ENCODE peak calls at places on chromosome 12, in ten cellular contexts. Z is A549, O is HCT116, E is tibial nerve, R is H54, I is prostate gland, T is ovary, D is lower leg skin, X is sigmoid colon, G is Peyer's patch. H is an unnamed sample.

GRCh38 chr12:88562151-88562550 is 18.1 kb downstream of the KITLG start:
- DNase-seq in Z (no peak), O (no peak), E (no peak), R (no peak), I (no peak), T (no peak), D (no peak), X (no peak), G (no peak), H (no peak)

GRCh38 chr12:99810718-99811593 is 163.4 kb downstream of the GARIN6 start:
- DNase-seq in Z (peak), O (peak), E (no peak), R (no peak), I (no peak), T (no peak), D (no peak), X (no peak), G (no peak), H (peak)

GRCh38 chr12:44626883-44627282 is 249.2 kb downstream of the NELL2 start:
- DNase-seq in Z (no peak), O (no peak), E (no peak), R (no peak), I (no peak), T (no peak), D (no peak), X (no peak), G (no peak), H (no peak)

GRCh38 chr12:116015525-116015924 is 262.0 kb downstream of the MED13L start:
- DNase-seq in Z (peak), O (no peak), E (no peak), R (no peak), I (no peak), T (no peak), D (no peak), X (no peak), G (no peak), H (peak)

GRCh38 chr12:10722905-10723866 is at the start of gene YBX3:
- DNase-seq in Z (peak), O (peak), E (peak), R (peak), I (peak), T (peak), D (peak), X (peak), G (peak), H (peak)

GRCh38 chr12:40820794-40821484 is 128.7 kb downstream of the CNTN1 start:
- DNase-seq in Z (no peak), O (no peak), E (no peak), R (no peak), I (no peak), T (no peak), D (no peak), X (no peak), G (no peak), H (no peak)

GRCh38 chr12:7439579-7440505 is 4.1 kb downstream of the CD163L1 start:
- DNase-seq in Z (peak), O (no peak), E (no peak), R (no peak), I (no peak), T (no peak), D (no peak), X (no peak), G (peak), H (peak)

GRCh38 chr12:9948606-9949286 is 16.6 kb upstream of the CLEC2A start:
- DNase-seq in Z (no peak), O (no peak), E (no peak), R (no peak), I (no peak), T (no peak), D (no peak), X (no peak), G (no peak), H (no peak)

GRCh38 chr12:41980390-41980789 is 164.3 kb downstream of the GXYLT1 start:
- DNase-seq in Z (no peak), O (no peak), E (no peak), R (no peak), I (no peak), T (no peak), D (no peak), X (no peak), G (no peak), H (no peak)

GRCh38 chr12:1590083-1590979 is 4.0 kb downstream of the FBXL14 start:
- DNase-seq in Z (no peak), O (no peak), E (no peak), R (no peak), I (no peak), T (no peak), D (no peak), X (no peak), G (no peak), H (no peak)

GRCh38 chr12:109832534-109833306 is 478 bp downstream of the TRPV4 start:
- DNase-seq in Z (no peak), O (no peak), E (no peak), R (no peak), I (no peak), T (no peak), D (no peak), X (no peak), G (no peak), H (no peak)

GRCh38 chr12:23204933-23205778 is 580.2 kb downstream of the ETNK1 start:
- DNase-seq in Z (peak), O (peak), E (no peak), R (peak), I (no peak), T (peak), D (no peak), X (no peak), G (peak), H (peak)

GRCh38 chr12:29783773-29784666 is at the start of gene TMTC1:
- DNase-seq in Z (no peak), O (no peak), E (peak), R (peak), I (peak), T (peak), D (peak), X (peak), G (peak), H (no peak)

GRCh38 chr12:113302925-113303640 is 31.8 kb downstream of the SLC8B1 start:
- DNase-seq in Z (no peak), O (no peak), E (no peak), R (no peak), I (peak), T (no peak), D (no peak), X (no peak), G (no peak), H (no peak)

GRCh38 chr12:119167904-119168303 is 10.8 kb upstream of the HSPB8 start:
- DNase-seq in Z (no peak), O (no peak), E (no peak), R (no peak), I (no peak), T (no peak), D (no peak), X (no peak), G (no peak), H (no peak)

GRCh38 chr12:96424601-96425000 is 24.4 kb upstream of the CDK17 start:
- DNase-seq in Z (no peak), O (no peak), E (no peak), R (no peak), I (no peak), T (no peak), D (no peak), X (no peak), G (no peak), H (no peak)

GRCh38 chr12:2248087-2248900 is 195.5 kb downstream of the CACNA1C start:
- DNase-seq in Z (no peak), O (no peak), E (no peak), R (no peak), I (no peak), T (no peak), D (no peak), X (peak), G (no peak), H (no peak)

GRCh38 chr12:47652491-47653234 is 53.2 kb downstream of the RPAP3 start:
- DNase-seq in Z (peak), O (no peak), E (no peak), R (no peak), I (peak), T (no peak), D (no peak), X (no peak), G (no peak), H (peak)

GRCh38 chr12:99253068-99253467 is 394.5 kb upstream of the GARIN6 start:
- DNase-seq in Z (peak), O (no peak), E (no peak), R (no peak), I (no peak), T (no peak), D (no peak), X (no peak), G (no peak), H (no peak)

GRCh38 chr12:84502907-84503787 is 409.5 kb downstream of the SLC6A15 start:
- DNase-seq in Z (peak), O (peak), E (no peak), R (peak), I (peak), T (no peak), D (no peak), X (no peak), G (peak), H (peak)

GRCh38 chr12:71475280-71475679 is 35.7 kb downstream of the LGR5 start:
- DNase-seq in Z (no peak), O (no peak), E (no peak), R (no peak), I (no peak), T (no peak), D (no peak), X (no peak), G (no peak), H (no peak)

GRCh38 chr12:86613306-86613705 is 357.1 kb upstream of the MGAT4C start:
- DNase-seq in Z (no peak), O (no peak), E (no peak), R (no peak), I (no peak), T (no peak), D (no peak), X (no peak), G (no peak), H (no peak)

GRCh38 chr12:116594325-116595038 is 35.3 kb downstream of the MAP1LC3B2 start:
- DNase-seq in Z (no peak), O (no peak), E (no peak), R (no peak), I (no peak), T (no peak), D (peak), X (no peak), G (peak), H (no peak)

GRCh38 chr12:77299910-77300772 is 234.8 kb upstream of the E2F7 start:
- DNase-seq in Z (peak), O (no peak), E (no peak), R (no peak), I (no peak), T (no peak), D (no peak), X (no peak), G (no peak), H (no peak)

GRCh38 chr12:31370645-31371620 is 45.0 kb upstream of the SINHCAF start:
- DNase-seq in Z (no peak), O (no peak), E (no peak), R (no peak), I (no peak), T (no peak), D (no peak), X (no peak), G (peak), H (no peak)
- TF ChIP-seq POLR2A in Z (no peak), O (no peak), E (no peak), R (no peak), I (no peak), T (no peak), D (no peak), X (no peak), G (peak), H (no peak)

DNA sequence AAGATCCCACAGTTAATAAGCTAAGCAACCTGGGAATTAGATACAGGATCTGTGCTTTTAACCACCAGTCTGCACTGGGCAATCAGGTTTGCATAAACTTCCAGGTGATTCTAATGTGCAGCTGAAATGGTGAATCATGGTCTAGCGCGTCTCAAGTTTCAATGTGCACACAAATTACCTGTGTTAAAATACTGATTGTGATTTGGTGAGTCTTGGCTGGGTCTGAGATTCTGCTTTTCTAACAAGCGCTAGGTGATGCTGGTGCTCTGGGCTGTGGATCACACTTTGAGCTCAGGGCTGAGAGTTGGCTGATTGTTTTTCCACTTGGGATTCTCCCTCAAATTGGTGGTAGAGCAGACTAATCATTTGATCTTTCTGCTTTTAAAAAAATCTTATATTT is 124.8 kb downstream of the C12orf75 start:
- DNase-seq in Z (no peak), O (no peak), E (no peak), R (no peak), I (peak), T (no peak), D (no peak), X (no peak), G (no peak), H (no peak)
- TF ChIP-seq POLR2A in Z (no peak), O (no peak), E (no peak), R (no peak), I (no peak), T (no peak), D (no peak), X (no peak), G (no peak), H (no peak)

GRCh38 chr12:53480425-53481107 is 18.7 kb downstream of the MAP3K12 start:
- DNase-seq in Z (no peak), O (no peak), E (no peak), R (no peak), I (no peak), T (no peak), D (no peak), X (peak), G (no peak), H (peak)
- TF ChIP-seq POLR2A in Z (no peak), O (no peak), E (no peak), R (no peak), I (no peak), T (no peak), D (no peak), X (no peak), G (no peak), H (no peak)

GRCh38 chr12:56636118-56636674 is 6.1 kb upstream of the BAZ2A start:
- DNase-seq in Z (peak), O (peak), E (peak), R (peak), I (peak), T (peak), D (peak), X (peak), G (peak), H (peak)
- TF ChIP-seq POLR2A in Z (peak), O (no peak), E (peak), R (peak), I (peak), T (peak), D (peak), X (peak), G (peak), H (peak)

DNA sequence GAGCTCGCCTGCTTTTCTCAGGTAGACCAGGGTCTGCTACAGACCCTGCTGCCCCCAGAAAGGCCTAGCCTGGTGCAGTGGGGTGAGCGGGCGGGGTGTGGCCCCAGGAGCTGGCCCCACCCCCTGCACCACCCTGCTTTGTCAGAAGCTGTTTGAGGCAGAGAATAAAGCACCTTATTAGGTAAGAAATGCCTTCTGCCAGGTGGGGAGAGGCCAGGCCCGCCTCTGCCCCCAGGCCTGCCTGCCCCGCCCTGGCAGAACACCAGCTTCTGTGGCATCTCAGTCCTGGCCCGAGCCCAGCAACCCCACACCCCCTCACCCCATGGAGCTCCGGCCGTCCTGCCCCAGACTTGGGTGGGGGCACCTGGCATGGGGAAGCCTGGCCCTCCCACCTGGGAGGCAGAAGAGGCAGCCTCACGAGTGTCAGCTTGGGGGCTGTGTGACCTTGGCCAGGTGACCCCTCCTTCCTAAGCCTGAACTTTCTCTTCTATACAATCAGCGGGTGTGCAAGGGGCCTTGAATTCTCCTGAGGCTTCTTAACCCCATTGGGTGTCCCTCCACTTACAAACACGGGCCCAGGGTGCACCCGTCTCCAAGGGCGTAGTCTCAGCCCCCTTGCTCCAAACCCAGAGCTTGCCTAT is 43.2 kb downstream of the KRT80 start:
- DNase-seq in Z (peak), O (peak), E (no peak), R (peak), I (peak), T (no peak), D (peak), X (peak), G (peak), H (peak)
- TF ChIP-seq POLR2A in Z (no peak), O (peak), E (no peak), R (no peak), I (peak), T (no peak), D (no peak), X (no peak), G (peak), H (no peak)

GRCh38 chr12:56804169-56804568 is 41.0 kb downstream of the HSD17B6 start:
- DNase-seq in Z (peak), O (no peak), E (no peak), R (no peak), I (no peak), T (no peak), D (no peak), X (no peak), G (no peak), H (no peak)

GRCh38 chr12:56805282-56805855 is 42.2 kb downstream of the HSD17B6 start:
- DNase-seq in Z (no peak), O (no peak), E (no peak), R (no peak), I (no peak), T (no peak), D (no peak), X (no peak), G (no peak), H (no peak)

GRCh38 chr12:56804684-56805083 is 41.6 kb downstream of the HSD17B6 start:
- DNase-seq in Z (no peak), O (no peak), E (no peak), R (no peak), I (no peak), T (no peak), D (no peak), X (no peak), G (no peak), H (no peak)

GRCh38 chr12:56801661-56802622 is 38.8 kb downstream of the HSD17B6 start:
- DNase-seq in Z (peak), O (no peak), E (no peak), R (no peak), I (no peak), T (no peak), D (no peak), X (no peak), G (no peak), H (peak)

DNA sequence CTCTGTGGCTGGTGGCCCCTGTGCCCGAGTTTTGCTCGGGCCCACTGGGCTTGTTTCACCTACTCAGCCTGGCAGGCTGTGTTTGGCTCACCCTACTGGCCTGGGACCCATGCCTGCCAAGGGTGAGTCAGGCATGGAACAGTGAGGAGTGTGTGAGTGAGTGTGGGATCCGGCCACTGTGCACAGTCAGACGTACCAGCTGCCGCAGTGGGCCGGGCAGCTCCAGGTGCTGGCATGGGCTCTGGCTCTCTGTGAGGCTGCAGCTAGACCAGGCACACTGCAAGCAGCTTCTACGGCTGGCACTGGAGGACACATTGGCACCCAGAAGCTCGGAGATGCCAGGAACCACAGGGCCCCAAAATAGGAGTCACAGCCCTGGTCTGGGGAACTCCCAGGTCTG is 40.6 kb downstream of the HSD17B6 start:
- DNase-seq in Z (no peak), O (no peak), E (no peak), R (no peak), I (peak), T (no peak), D (no peak), X (peak), G (no peak), H (no peak)
- TF ChIP-seq POLR2A in Z (no peak), O (no peak), E (no peak), R (no peak), I (no peak), T (no peak), D (no peak), X (no peak), G (no peak), H (no peak)

GRCh38 chr12:12505544-12506501 is 56.8 kb downstream of the DUSP16 start:
- DNase-seq in Z (no peak), O (no peak), E (no peak), R (no peak), I (no peak), T (no peak), D (no peak), X (no peak), G (no peak), H (peak)
- TF ChIP-seq POLR2A in Z (no peak), O (no peak), E (no peak), R (no peak), I (no peak), T (no peak), D (no peak), X (no peak), G (no peak), H (no peak)

DNA sequence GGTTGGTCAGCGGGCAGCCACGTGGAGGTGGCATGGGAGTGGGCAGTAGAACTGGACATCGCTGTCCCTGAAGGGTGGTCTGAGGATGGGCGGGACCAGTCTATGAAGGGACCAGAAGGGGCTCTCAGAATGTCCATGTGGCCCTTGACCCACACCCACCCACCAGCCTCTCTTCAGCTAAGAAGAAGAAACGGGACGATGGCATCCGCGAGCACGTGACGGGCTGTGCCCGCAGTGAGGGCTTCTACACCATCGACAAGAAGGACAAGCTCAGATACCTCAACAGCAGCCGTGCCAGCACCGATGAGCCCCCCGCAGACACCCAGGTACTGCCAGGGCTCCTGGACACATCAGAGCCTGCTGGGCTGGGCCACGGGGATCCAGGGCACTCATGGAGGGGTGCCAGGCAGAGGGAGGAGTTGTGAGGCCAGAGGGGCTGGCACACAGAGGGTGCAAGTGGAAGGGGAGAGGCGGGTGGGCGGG is 21.3 kb downstream of the SETD1B start:
- DNase-seq in Z (no peak), O (no peak), E (no peak), R (no peak), I (no peak), T (no peak), D (no peak), X (peak), G (no peak), H (no peak)
- TF ChIP-seq POLR2A in Z (no peak), O (no peak), E (no peak), R (no peak), I (no peak), T (no peak), D (no peak), X (no peak), G (no peak), H (no peak)

DNA sequence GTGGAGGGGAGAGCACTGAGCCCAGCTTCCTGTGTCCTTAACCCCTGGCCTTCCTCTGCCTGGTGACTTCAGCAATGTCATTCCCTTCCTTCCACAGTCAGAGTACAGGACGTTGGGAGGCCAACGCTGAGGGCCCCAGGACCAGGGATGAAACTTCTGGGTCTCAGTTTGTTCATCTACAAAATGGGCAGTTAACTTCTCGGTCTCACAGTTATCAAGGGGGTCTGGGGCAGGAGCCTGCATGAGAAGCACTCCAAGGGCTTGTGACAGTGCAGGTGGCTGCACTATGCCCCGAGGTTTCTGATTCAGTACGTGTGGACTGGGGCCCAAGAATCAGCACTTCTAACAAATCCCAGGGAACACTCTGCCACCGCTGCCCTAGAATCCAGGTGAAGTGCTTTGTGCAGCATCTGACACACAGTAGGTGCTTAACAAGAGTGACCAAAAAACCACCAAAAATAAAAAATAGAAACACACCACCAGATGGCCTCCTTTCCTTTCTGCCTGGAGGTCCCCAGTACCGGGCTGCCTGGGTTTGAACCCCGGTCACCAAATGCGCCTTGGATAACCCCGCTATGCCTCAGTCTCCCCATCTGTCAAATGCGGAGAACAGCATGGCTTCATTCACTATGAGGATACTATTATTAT is 80.4 kb downstream of the RFLNA start:
- DNase-seq in Z (no peak), O (no peak), E (no peak), R (no peak), I (no peak), T (no peak), D (no peak), X (no peak), G (no peak), H (peak)
- TF ChIP-seq POLR2A in Z (no peak), O (no peak), E (no peak), R (no peak), I (no peak), T (no peak), D (no peak), X (no peak), G (no peak), H (no peak)